ENCODE peak calls at places on chromosome 5, in five cellular contexts. I is fibroblast of lung, P is cardiac muscle cell, T is heart left ventricle, A is brain microvascular endothelial cell. D is an unnamed sample.

GRCh38 chr5:139650031-139650688 is 2.0 kb downstream of the CXXC5 start:
- DNase-seq in I (no peak), A (no peak), T (peak), P (peak), D (no peak)

GRCh38 chr5:139394654-139395566 is at the start of gene PROB1:
- DNase-seq in T (peak), A (no peak), P (no peak), I (no peak), D (no peak)

GRCh38 chr5:167576126-167576525 is 715.3 kb upstream of the WWC1 start:
- DNase-seq in I (peak), P (no peak), T (no peak), A (no peak), D (no peak)

GRCh38 chr5:1541662-1542008 is 17.9 kb upstream of the LPCAT1 start:
- DNase-seq in P (no peak), T (no peak), A (no peak), I (no peak), D (no peak)

GRCh38 chr5:169786219-169786618 is 149.1 kb downstream of the DOCK2 start:
- DNase-seq in P (no peak), T (no peak), A (no peak), I (no peak), D (no peak)

GRCh38 chr5:112862085-112862484 is 998 bp downstream of the SRP19 start:
- DNase-seq in P (no peak), T (no peak), A (no peak), I (no peak), D (no peak)

GRCh38 chr5:132207783-132208182 is 19.9 kb downstream of the P4HA2 start:
- DNase-seq in I (no peak), T (no peak), P (no peak), A (no peak), D (peak)

GRCh38 chr5:88665750-88666215 is 217.2 kb downstream of the MEF2C start:
- DNase-seq in A (no peak), I (no peak), T (no peak), P (no peak), D (no peak)

GRCh38 chr5:125484272-125485002 is 738.0 kb upstream of the ZNF608 start:
- DNase-seq in P (peak), A (peak), T (peak), I (peak), D (peak)

GRCh38 chr5:159095218-159095617 is 4.5 kb downstream of the EBF1 start:
- DNase-seq in A (no peak), I (no peak), P (no peak), T (no peak), D (no peak)

GRCh38 chr5:147920420-147921030 is 14.2 kb upstream of the C5orf46 start:
- DNase-seq in P (no peak), A (no peak), T (no peak), I (no peak), D (no peak)

GRCh38 chr5:16493261-16493660 is 27.7 kb upstream of the ZNF622 start:
- DNase-seq in I (no peak), T (no peak), A (no peak), P (no peak), D (no peak)

GRCh38 chr5:151079838-151080619 is 805 bp downstream of the TNIP1 start:
- DNase-seq in A (peak), I (peak), P (no peak), T (no peak), D (no peak)

GRCh38 chr5:179154346-179154990 is 94.3 kb downstream of the ZNF354C start:
- DNase-seq in T (peak), I (no peak), A (no peak), P (no peak), D (peak)

GRCh38 chr5:133307275-133307674 is 255.5 kb downstream of the HSPA4 start:
- DNase-seq in T (no peak), P (no peak), A (no peak), I (no peak), D (no peak)

GRCh38 chr5:83256091-83256775 is 178.9 kb downstream of the XRCC4 start:
- DNase-seq in P (no peak), I (peak), T (no peak), A (no peak), D (no peak)

GRCh38 chr5:179270581-179271300 is 74.5 kb downstream of the ADAMTS2 start:
- DNase-seq in T (no peak), I (peak), A (no peak), P (no peak), D (peak)

GRCh38 chr5:134226441-134227192 is 744 bp upstream of the PPP2CA start:
- DNase-seq in T (no peak), I (peak), A (no peak), P (no peak), D (no peak)

GRCh38 chr5:172506921-172507320 is 52.6 kb upstream of the SH3PXD2B start:
- DNase-seq in T (no peak), I (no peak), A (no peak), P (no peak), D (peak)

GRCh38 chr5:40678021-40678939 is 1.4 kb upstream of the PTGER4 start:
- DNase-seq in A (no peak), I (peak), P (no peak), T (no peak), D (no peak)

GRCh38 chr5:132229236-132229635 is 1.6 kb upstream of the P4HA2 start:
- DNase-seq in I (no peak), P (no peak), T (no peak), A (no peak), D (peak)

GRCh38 chr5:126437706-126438105 is 14.5 kb downstream of the GRAMD2B start:
- DNase-seq in A (no peak), P (no peak), T (no peak), I (no peak), D (no peak)

GRCh38 chr5:478355-478981 is 35.5 kb downstream of the EXOC3 start:
- DNase-seq in A (no peak), I (no peak), P (no peak), T (no peak), D (no peak)

GRCh38 chr5:126449751-126450271 is 26.6 kb downstream of the GRAMD2B start:
- DNase-seq in A (peak), T (no peak), I (peak), P (peak), D (peak)

GRCh38 chr5:3033033-3033755 is 281.7 kb upstream of the IRX2 start:
- DNase-seq in T (no peak), I (no peak), P (no peak), A (no peak), D (no peak)

GRCh38 chr5:172548981-172549707 is 91.9 kb upstream of the NEURL1B start:
- DNase-seq in T (no peak), P (peak), A (no peak), I (no peak), D (peak)

GRCh38 chr5:53819482-53819881 is 259.0 kb downstream of the NDUFS4 start:
- DNase-seq in A (no peak), T (no peak), I (no peak), P (no peak), D (no peak)

GRCh38 chr5:53820119-53820801 is 259.8 kb downstream of the NDUFS4 start:
- DNase-seq in P (no peak), A (no peak), T (no peak), I (no peak), D (no peak)

GRCh38 chr5:53817183-53817582 is 256.7 kb downstream of the NDUFS4 start:
- DNase-seq in P (no peak), A (no peak), I (peak), T (no peak), D (no peak)

GRCh38 chr5:53815471-53815870 is 255.0 kb downstream of the NDUFS4 start:
- DNase-seq in P (no peak), T (no peak), I (no peak), A (no peak), D (no peak)

DNA sequence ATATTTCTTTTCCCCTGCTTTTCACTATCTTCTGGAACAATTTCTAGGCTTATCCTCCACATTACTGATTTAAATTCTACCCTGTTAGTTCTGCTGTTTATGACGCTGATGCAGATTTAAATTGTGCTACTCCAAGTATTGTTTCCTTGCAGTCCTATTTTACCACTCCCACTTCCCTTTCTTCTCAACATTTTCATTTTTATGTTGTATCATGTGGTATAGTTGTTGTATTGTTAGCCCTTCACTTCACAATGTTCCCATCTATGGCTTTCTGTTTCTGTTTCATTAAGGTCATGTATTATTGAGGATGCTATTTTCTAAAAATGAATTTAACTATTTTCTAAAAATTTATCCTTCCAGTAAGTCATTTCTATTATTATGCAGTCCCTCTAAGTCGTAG is 254.4 kb downstream of the NDUFS4 start:
- DNase-seq in P (no peak), A (no peak), T (no peak), I (no peak), D (no peak)
- H3K4me3 ChIP-seq in P (no peak), A (no peak), T (no peak), I (no peak), D (no peak)

GRCh38 chr5:93587919-93588585 is 5.0 kb downstream of the NR2F1 start:
- DNase-seq in T (no peak), A (no peak), P (no peak), I (no peak), D (no peak)
- H3K4me3 ChIP-seq in T (no peak), A (peak), P (no peak), I (peak), D (no peak)

DNA sequence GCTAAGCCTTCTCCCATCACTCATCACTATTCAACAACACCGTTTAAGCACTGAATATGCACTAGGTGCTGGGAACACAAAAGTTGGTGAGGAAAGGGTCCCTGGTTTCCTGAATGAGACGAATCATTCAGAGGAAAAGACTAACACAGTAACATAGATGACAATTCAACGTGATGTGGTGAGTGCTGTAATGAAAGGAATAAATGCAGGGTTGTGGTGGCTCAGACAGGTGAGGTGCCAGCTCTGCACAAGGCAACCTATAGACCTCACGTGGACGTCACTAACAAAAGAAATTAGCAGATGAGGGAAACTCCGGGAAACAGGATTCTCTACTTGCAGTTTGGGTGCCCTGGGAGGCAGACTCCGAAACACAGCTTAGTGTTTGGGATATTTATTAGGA is 40.0 kb upstream of the ERBIN start:
- DNase-seq in T (no peak), I (no peak), P (no peak), A (no peak), D (no peak)
- H3K4me3 ChIP-seq in T (no peak), I (no peak), P (no peak), A (no peak), D (no peak)

GRCh38 chr5:143040622-143041021 is 270.4 kb downstream of the ARHGAP26 start:
- DNase-seq in A (no peak), T (no peak), P (no peak), I (no peak), D (no peak)

GRCh38 chr5:143045062-143045461 is 274.9 kb downstream of the ARHGAP26 start:
- DNase-seq in P (no peak), I (no peak), T (no peak), A (no peak), D (no peak)

GRCh38 chr5:143044265-143044664 is 274.1 kb downstream of the ARHGAP26 start:
- DNase-seq in I (no peak), P (no peak), A (no peak), T (no peak), D (no peak)

GRCh38 chr5:143041461-143041860 is 271.3 kb downstream of the ARHGAP26 start:
- DNase-seq in T (no peak), A (no peak), P (no peak), I (no peak), D (no peak)

DNA sequence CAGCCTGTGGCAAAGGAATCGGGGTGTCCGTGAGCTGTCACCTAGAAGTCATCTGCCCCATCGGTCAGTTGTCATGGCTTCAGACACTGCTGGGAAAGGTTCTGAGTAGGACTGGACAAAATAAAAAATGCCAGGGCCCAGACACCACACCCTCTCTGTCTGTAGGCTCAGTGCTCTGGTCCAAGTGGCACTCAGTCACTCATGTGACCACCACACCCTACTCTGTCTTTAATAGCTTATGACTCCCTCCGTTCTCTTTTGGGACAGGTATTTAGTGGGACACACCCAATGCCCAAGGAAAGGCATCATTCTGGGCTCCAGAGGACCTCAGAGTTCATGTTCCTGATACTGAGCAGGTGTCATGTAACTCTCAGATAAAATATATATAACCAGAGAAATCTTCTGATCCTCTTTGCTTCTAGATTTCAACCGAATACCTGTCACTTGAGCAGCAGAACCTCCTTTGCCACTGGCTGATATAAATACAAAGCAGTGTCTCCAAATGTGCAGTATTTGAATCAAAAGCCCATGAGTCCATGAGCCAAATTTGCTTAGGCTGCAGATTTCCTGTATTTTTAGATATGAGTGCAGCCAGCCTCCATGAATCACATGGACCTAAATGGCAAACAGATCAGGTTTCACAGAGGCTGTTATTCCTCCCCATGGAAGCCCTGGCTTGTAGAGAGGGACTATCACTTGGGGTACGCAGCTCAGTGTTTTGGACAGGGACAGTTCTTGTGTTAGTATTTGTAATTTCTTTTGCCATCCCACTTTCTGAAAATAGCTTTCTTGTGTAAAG is 272.0 kb downstream of the ARHGAP26 start:
- DNase-seq in P (peak), I (peak), A (peak), T (no peak), D (no peak)
- H3K4me3 ChIP-seq in P (no peak), I (no peak), A (no peak), T (no peak), D (no peak)

GRCh38 chr5:35269006-35269405 is 38.7 kb upstream of the PRLR start:
- DNase-seq in P (no peak), I (no peak), T (no peak), A (no peak), D (no peak)
- H3K4me3 ChIP-seq in P (no peak), I (no peak), T (no peak), A (no peak), D (no peak)

GRCh38 chr5:141913560-141913959 is 10.1 kb upstream of the DELE1 start:
- DNase-seq in A (no peak), I (no peak), P (no peak), T (no peak), D (no peak)
- H3K4me3 ChIP-seq in A (no peak), I (peak), P (peak), T (peak), D (no peak)

GRCh38 chr5:6715271-6715670 is 2.0 kb downstream of the TENT4A start:
- DNase-seq in I (no peak), T (no peak), A (no peak), P (no peak), D (no peak)

GRCh38 chr5:6715758-6716633 is 2.8 kb downstream of the TENT4A start:
- DNase-seq in P (no peak), T (no peak), I (no peak), A (no peak), D (peak)

GRCh38 chr5:6717687-6718086 is 4.5 kb downstream of the TENT4A start:
- DNase-seq in I (no peak), P (no peak), A (no peak), T (no peak), D (peak)

GRCh38 chr5:6717247-6717646 is 4.0 kb downstream of the TENT4A start:
- DNase-seq in T (no peak), A (no peak), P (no peak), I (no peak), D (peak)

GRCh38 chr5:6716634-6717149 is 3.5 kb downstream of the TENT4A start:
- DNase-seq in I (no peak), T (no peak), A (no peak), P (no peak), D (peak)
- H3K4me3 ChIP-seq in I (peak), T (peak), A (no peak), P (no peak), D (no peak)

GRCh38 chr5:80569086-80569960 is 757 bp downstream of the ANKRD34B start:
- DNase-seq in I (no peak), T (no peak), P (peak), A (no peak), D (no peak)
- H3K4me3 ChIP-seq in I (peak), T (peak), P (peak), A (peak), D (peak)

D was measured in RWPE2.